ENCODE peak calls at places on chromosomes 4 and X, in ten cellular contexts. P is fibroblast of lung; Y is cardiac fibroblast; X is upper lobe of left lung; H is brain microvascular endothelial cell; T is CD8-positive, alpha-beta T cell; U is neural progenitor cell; J is right lobe of liver; E is PC-3; F is pancreas. I is an unnamed sample.
A peak's percentile ranks its signal among the peaks of the same experiment; 100 is the strongest.

GRCh38 chr4:1474126-1475090 is 68.2 kb upstream of the NKX1-1 start:
- DNase-seq in P (no peak), Y (no peak), X (no peak), H (no peak), T (no peak), U (no peak), J (no peak), E (no peak), F (no peak), I (no peak)

GRCh38 chrX:41475166-41475565 is 28.0 kb downstream of the NYX start:
- DNase-seq in P (no peak), Y (no peak), X (no peak), H (no peak), T (no peak), U (peak; percentile 91), J (no peak), E (no peak), F (no peak), I (no peak)

GRCh38 chrX:107736781-107737531 is 38.6 kb downstream of the TSC22D3 start:
- DNase-seq in P (no peak), Y (peak; percentile 27), X (no peak), H (no peak), T (no peak), U (no peak), J (no peak), E (peak; percentile 32), F (peak; percentile 40), I (no peak)

GRCh38 chr4:145609494-145610427 is 9.4 kb upstream of the MMAA start:
- DNase-seq in P (peak; percentile 58), Y (peak; percentile 85), X (peak; percentile 39), H (peak; percentile 82), T (peak; percentile 37), U (peak; percentile 60), J (no peak), E (peak; percentile 90), F (peak; percentile 37), I (peak; percentile 61)

GRCh38 chr4:1154523-1155182 is 17.7 kb downstream of the SPON2 start:
- DNase-seq in P (peak; percentile 49), Y (peak; percentile 16), X (no peak), H (peak; percentile 25), T (no peak), U (no peak), J (no peak), E (no peak), F (peak; percentile 79), I (no peak)

GRCh38 chrX:123570011-123570590 is 162.8 kb downstream of the THOC2 start:
- DNase-seq in P (no peak), Y (no peak), X (no peak), H (no peak), T (no peak), U (no peak), J (no peak), E (peak; percentile 47), F (no peak), I (no peak)

GRCh38 chrX:72620550-72621145 is 48.0 kb upstream of the HDAC8 start:
- DNase-seq in P (peak; percentile 89), Y (peak; percentile 87), X (peak; percentile 24), H (peak; percentile 90), T (no peak), U (no peak), J (peak; percentile 21), E (peak; percentile 96), F (peak; percentile 81), I (peak; percentile 52)

GRCh38 chr4:8324640-8325239 is 55.2 kb downstream of the HTRA3 start:
- DNase-seq in P (peak; percentile 14), Y (no peak), X (no peak), H (no peak), T (no peak), U (no peak), J (no peak), E (peak; percentile 58), F (no peak), I (no peak)

GRCh38 chr4:52869196-52869595 is 7.1 kb downstream of the RASL11B start:
- DNase-seq in P (peak; percentile 19), Y (peak; percentile 55), X (no peak), H (no peak), T (no peak), U (no peak), J (no peak), E (no peak), F (no peak), I (peak; percentile 36)

GRCh38 chr4:81635128-81635527 is 163.4 kb upstream of the RASGEF1B start:
- DNase-seq in P (no peak), Y (no peak), X (no peak), H (no peak), T (no peak), U (no peak), J (no peak), E (no peak), F (no peak), I (no peak)

GRCh38 chr4:48047896-48048295 is 31.3 kb downstream of the NIPAL1 start:
- DNase-seq in P (no peak), Y (no peak), X (no peak), H (no peak), T (no peak), U (no peak), J (peak; percentile 55), E (no peak), F (peak; percentile 42), I (no peak)

GRCh38 chr4:186192068-186192751 is 843 bp downstream of the CYP4V2 start:
- DNase-seq in P (peak; percentile 56), Y (peak; percentile 60), X (peak; percentile 24), H (peak; percentile 18), T (no peak), U (peak; percentile 63), J (peak; percentile 49), E (peak; percentile 6), F (peak; percentile 55), I (no peak)

GRCh38 chrX:72685810-72686465 is 28.2 kb downstream of the PHKA1 start:
- DNase-seq in P (peak; percentile 58), Y (no peak), X (no peak), H (no peak), T (no peak), U (no peak), J (no peak), E (peak; percentile 98), F (no peak), I (peak; percentile 0)

DNA sequence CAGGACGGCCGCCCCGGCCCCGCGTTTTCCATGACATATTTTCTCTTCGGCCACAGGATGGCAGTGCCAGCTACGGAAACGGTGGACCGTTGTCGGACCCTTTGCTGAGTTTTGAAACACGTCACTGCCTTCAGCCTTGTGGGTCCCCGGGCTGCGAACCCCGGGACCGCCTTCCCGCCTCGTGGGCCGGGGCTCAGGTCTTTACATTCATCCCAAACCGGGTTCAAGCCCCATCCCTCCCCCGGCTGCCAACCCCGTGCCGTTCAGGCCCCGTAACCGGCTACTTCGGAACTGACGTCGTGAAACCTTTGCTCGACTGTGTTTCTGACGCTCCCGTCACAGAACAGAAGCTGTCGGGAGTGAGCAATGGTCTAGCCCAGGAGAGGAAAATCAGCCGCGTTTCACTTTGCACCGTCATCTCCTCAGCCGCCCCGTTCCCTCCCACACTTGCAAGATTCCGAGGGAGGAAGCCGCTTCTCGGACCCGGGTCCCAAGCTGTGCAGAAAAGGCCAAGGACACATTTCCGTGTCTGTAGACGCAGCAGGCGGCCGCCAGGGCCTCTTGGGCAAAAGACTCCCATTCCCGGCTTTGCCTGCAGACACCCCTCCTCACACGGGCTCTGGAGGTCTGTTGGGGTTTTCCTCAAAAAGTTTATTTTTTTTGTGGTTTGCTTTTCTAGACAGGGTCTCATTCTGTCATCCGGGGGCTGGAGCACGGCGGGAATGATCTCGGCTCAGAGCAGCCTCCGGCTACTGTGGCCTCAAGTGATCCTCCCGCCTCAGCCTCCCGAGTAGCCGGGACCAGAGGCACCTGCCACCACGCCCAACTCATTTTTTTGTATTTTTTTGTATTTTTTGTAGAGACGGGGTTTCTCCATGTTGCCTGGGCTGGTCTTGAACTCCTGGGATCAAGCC is 41.4 kb upstream of the PPP2R3B start:
- DNase-seq in P (no peak), Y (no peak), X (no peak), H (peak; percentile 20), T (no peak), U (peak; percentile 82), J (no peak), E (peak; percentile 24), F (no peak), I (no peak)
- H3K4me3 ChIP-seq in P (no peak overlapping the region), Y (peak overlapping the region; percentile 5), X (no peak overlapping the region), H (peak overlapping the region; percentile 34), T (peak overlapping the region; percentile 11), U (peak overlapping the region; percentile 45), J (no peak overlapping the region), E (no peak overlapping the region), F (no peak overlapping the region), I (peak overlapping the region; percentile 35)

DNA sequence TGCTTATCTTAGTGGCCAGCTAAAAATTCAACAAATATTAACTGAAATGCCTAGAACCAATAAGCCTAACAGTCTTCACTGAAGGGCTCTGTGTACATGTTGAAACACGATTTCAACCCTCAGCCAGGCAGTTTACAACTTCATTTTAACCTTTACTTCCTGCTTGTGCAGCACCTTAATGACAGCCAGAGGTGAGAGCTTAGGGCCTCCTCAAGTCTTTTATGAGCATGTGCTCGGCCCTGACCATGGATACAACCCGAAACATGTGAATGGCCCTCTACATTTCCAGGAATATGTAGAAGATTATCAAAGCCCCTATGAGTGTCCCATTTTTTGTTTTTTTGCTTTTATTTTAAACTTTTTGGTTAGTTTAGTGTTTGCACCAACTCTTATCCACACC is 88.3 kb downstream of the MSN start:
- DNase-seq in P (no peak), Y (no peak), X (no peak), H (no peak), T (no peak), U (no peak), J (no peak), E (no peak), F (no peak), I (no peak)
- TF ChIP-seq CTCF in P (no peak), Y (no peak), X (no peak), H (no peak), T (no peak), U (no peak), J (no peak), E (no peak), F (no peak), I (no peak)

GRCh38 chr4:138592801-138593200 is 350.7 kb upstream of the SLC7A11 start:
- DNase-seq in P (no peak), Y (no peak), X (no peak), H (no peak), T (no peak), U (peak; percentile 36), J (no peak), E (no peak), F (no peak), I (no peak)
- H3K4me3 ChIP-seq in P (no peak overlapping the region), Y (no peak overlapping the region), X (no peak overlapping the region), H (no peak overlapping the region), T (no peak overlapping the region), U (no peak overlapping the region), J (no peak overlapping the region), E (no peak overlapping the region), F (no peak overlapping the region), I (no peak overlapping the region)

DNA sequence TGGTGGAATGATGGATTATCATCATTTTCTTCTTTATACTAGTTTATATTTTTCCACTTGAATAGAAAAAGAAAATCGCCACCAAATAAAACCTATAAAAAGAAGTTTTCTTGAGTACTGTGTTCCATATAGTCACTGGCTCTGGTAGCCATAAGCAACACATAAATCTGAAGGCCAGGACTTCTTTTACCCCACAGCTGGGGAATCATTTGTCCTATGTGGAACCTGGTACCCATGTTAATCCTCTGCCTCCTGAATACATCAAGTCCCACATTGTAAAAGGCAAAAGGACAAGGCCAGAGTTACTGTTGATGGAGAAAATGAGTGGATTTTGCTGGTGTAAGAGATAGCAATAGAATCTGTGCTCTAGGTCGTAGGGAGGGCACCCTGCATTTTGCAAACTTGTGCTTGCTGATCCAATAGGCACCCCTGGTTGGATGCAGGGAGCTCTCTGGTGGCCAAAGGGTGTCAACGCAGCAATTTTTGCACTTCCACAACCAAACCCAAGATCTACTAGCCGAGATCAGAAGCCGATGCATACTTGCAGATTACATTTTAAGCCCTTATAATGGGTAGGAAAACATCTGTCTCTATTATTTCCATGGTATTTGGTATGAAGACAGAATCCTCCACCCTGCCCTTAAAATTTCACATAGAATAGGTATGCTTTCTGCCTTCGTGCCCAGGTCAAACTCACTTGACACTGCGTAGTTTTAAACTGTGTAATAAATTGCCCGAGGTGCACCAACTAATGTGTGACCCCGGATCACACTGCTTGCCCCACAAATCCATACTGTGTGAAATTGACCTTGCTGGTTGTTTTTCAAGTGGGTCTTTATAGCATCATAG is 146.2 kb upstream of the SCML1 start:
- DNase-seq in P (peak; percentile 75), Y (peak; percentile 80), X (peak; percentile 61), H (peak; percentile 66), T (no peak), U (peak; percentile 65), J (peak; percentile 32), E (peak; percentile 79), F (no peak), I (no peak)
- TF ChIP-seq CTCF in P (peak; percentile 72), Y (peak; percentile 74), X (peak; percentile 47), H (peak; percentile 81), T (peak; percentile 23), U (peak; percentile 64), J (peak; percentile 52), E (peak; percentile 87), F (peak; percentile 29), I (peak; percentile 67)